ENCODE peak calls at places on chromosomes 16 and 17, in six cellular contexts. One of them, this sample, is unnamed.

GRCh38 chr16:19912445-19913305 is 28.0 kb upstream of the GPRC5B start:
- DNase-seq in stimulated activated CD4-positive, alpha-beta T cell treated with anti-CD3 and anti-CD28 coated beads, Interleukin-4, amount 100 ng/mL, for 24 hours: no peak
- DNase-seq in activated naive CD4-positive, alpha-beta T cell: no peak
- DNase-seq in fibroblast of lung: peak
- DNase-seq in left lung: no peak
- DNase-seq in central memory CD4-positive, alpha-beta T cell: no peak
- DNase-seq in this sample: no peak

GRCh38 chr17:70332811-70333210 is 163.5 kb downstream of the KCNJ2 start:
- DNase-seq in stimulated activated CD4-positive, alpha-beta T cell treated with anti-CD3 and anti-CD28 coated beads, Interleukin-4, amount 100 ng/mL, for 24 hours: no peak
- DNase-seq in activated naive CD4-positive, alpha-beta T cell: no peak
- DNase-seq in fibroblast of lung: no peak
- DNase-seq in left lung: no peak
- DNase-seq in central memory CD4-positive, alpha-beta T cell: no peak
- DNase-seq in this sample: no peak

GRCh38 chr17:32491371-32492280 is 4.8 kb downstream of the CDK5R1 start:
- DNase-seq in stimulated activated CD4-positive, alpha-beta T cell treated with anti-CD3 and anti-CD28 coated beads, Interleukin-4, amount 100 ng/mL, for 24 hours: peak
- DNase-seq in activated naive CD4-positive, alpha-beta T cell: no peak
- DNase-seq in fibroblast of lung: no peak
- DNase-seq in left lung: no peak
- DNase-seq in central memory CD4-positive, alpha-beta T cell: no peak
- DNase-seq in this sample: no peak

GRCh38 chr17:42387663-42388380 is 420 bp downstream of the STAT3 start:
- DNase-seq in stimulated activated CD4-positive, alpha-beta T cell treated with anti-CD3 and anti-CD28 coated beads, Interleukin-4, amount 100 ng/mL, for 24 hours: peak
- DNase-seq in activated naive CD4-positive, alpha-beta T cell: peak
- DNase-seq in fibroblast of lung: peak
- DNase-seq in left lung: peak
- DNase-seq in central memory CD4-positive, alpha-beta T cell: peak
- DNase-seq in this sample: no peak

GRCh38 chr16:88828711-88829110 is 17.0 kb upstream of the APRT start:
- DNase-seq in stimulated activated CD4-positive, alpha-beta T cell treated with anti-CD3 and anti-CD28 coated beads, Interleukin-4, amount 100 ng/mL, for 24 hours: no peak
- DNase-seq in activated naive CD4-positive, alpha-beta T cell: no peak
- DNase-seq in fibroblast of lung: no peak
- DNase-seq in left lung: no peak
- DNase-seq in central memory CD4-positive, alpha-beta T cell: no peak
- DNase-seq in this sample: no peak

GRCh38 chr16:48133455-48134226 is 22.2 kb downstream of the ABCC12 start:
- DNase-seq in stimulated activated CD4-positive, alpha-beta T cell treated with anti-CD3 and anti-CD28 coated beads, Interleukin-4, amount 100 ng/mL, for 24 hours: no peak
- DNase-seq in activated naive CD4-positive, alpha-beta T cell: no peak
- DNase-seq in fibroblast of lung: no peak
- DNase-seq in left lung: peak
- DNase-seq in central memory CD4-positive, alpha-beta T cell: no peak
- DNase-seq in this sample: no peak

GRCh38 chr17:63652106-63652505 is 29.9 kb downstream of the MAP3K3 start:
- DNase-seq in stimulated activated CD4-positive, alpha-beta T cell treated with anti-CD3 and anti-CD28 coated beads, Interleukin-4, amount 100 ng/mL, for 24 hours: no peak
- DNase-seq in activated naive CD4-positive, alpha-beta T cell: no peak
- DNase-seq in fibroblast of lung: peak
- DNase-seq in left lung: no peak
- DNase-seq in central memory CD4-positive, alpha-beta T cell: no peak
- DNase-seq in this sample: no peak

GRCh38 chr16:86653289-86654006 is 75.1 kb downstream of the FOXL1 start:
- DNase-seq in stimulated activated CD4-positive, alpha-beta T cell treated with anti-CD3 and anti-CD28 coated beads, Interleukin-4, amount 100 ng/mL, for 24 hours: no peak
- DNase-seq in activated naive CD4-positive, alpha-beta T cell: no peak
- DNase-seq in fibroblast of lung: no peak
- DNase-seq in left lung: no peak
- DNase-seq in central memory CD4-positive, alpha-beta T cell: no peak
- DNase-seq in this sample: no peak

GRCh38 chr16:84735846-84736586 is 36.2 kb downstream of the USP10 start:
- DNase-seq in stimulated activated CD4-positive, alpha-beta T cell treated with anti-CD3 and anti-CD28 coated beads, Interleukin-4, amount 100 ng/mL, for 24 hours: peak
- DNase-seq in activated naive CD4-positive, alpha-beta T cell: peak
- DNase-seq in fibroblast of lung: no peak
- DNase-seq in left lung: no peak
- DNase-seq in central memory CD4-positive, alpha-beta T cell: peak
- DNase-seq in this sample: peak

GRCh38 chr16:54159490-54160080 is 127.0 kb downstream of the IRX3 start:
- DNase-seq in stimulated activated CD4-positive, alpha-beta T cell treated with anti-CD3 and anti-CD28 coated beads, Interleukin-4, amount 100 ng/mL, for 24 hours: no peak
- DNase-seq in activated naive CD4-positive, alpha-beta T cell: no peak
- DNase-seq in fibroblast of lung: no peak
- DNase-seq in left lung: no peak
- DNase-seq in central memory CD4-positive, alpha-beta T cell: no peak
- DNase-seq in this sample: no peak

GRCh38 chr17:159609-160008 is 21.8 kb downstream of the DOC2B start:
- DNase-seq in stimulated activated CD4-positive, alpha-beta T cell treated with anti-CD3 and anti-CD28 coated beads, Interleukin-4, amount 100 ng/mL, for 24 hours: no peak
- DNase-seq in activated naive CD4-positive, alpha-beta T cell: no peak
- DNase-seq in fibroblast of lung: no peak
- DNase-seq in left lung: no peak
- DNase-seq in central memory CD4-positive, alpha-beta T cell: no peak
- DNase-seq in this sample: no peak

GRCh38 chr16:77443834-77444460 is 9.1 kb upstream of the ADAMTS18 start:
- DNase-seq in stimulated activated CD4-positive, alpha-beta T cell treated with anti-CD3 and anti-CD28 coated beads, Interleukin-4, amount 100 ng/mL, for 24 hours: no peak
- DNase-seq in activated naive CD4-positive, alpha-beta T cell: no peak
- DNase-seq in fibroblast of lung: no peak
- DNase-seq in left lung: no peak
- DNase-seq in central memory CD4-positive, alpha-beta T cell: no peak
- DNase-seq in this sample: no peak

This sample was measured in CD4-positive, alpha-beta memory T cell.